ENCODE peak calls at places on chromosomes 6 and 20, in ten cellular contexts. D is body of pancreas, M is uterus, O is stomach, Q is endodermal cell, U is ovary, G is pancreas, W is left ventricle myocardium inferior, J is PC-9, N is IMR-90. F is an unnamed sample.
A peak's percentile ranks its signal among the peaks of the same experiment; 100 is the strongest.

GRCh38 chr20:1469925-1470571 is 3.4 kb upstream of the NSFL1C start:
- DNase-seq in D (peak; percentile 95), U (peak; percentile 48), G (peak; percentile 92), N (peak; percentile 100), W (peak; percentile 69), J (peak; percentile 93), M (peak; percentile 51), O (peak; percentile 88), Q (peak; percentile 95), F (peak; percentile 65)

GRCh38 chr6:71478834-71479541 is 190.4 kb downstream of the OGFRL1 start:
- DNase-seq in J (peak; percentile 44), G (no peak), M (no peak), D (no peak), O (no peak), W (no peak), Q (no peak), N (peak; percentile 94), U (no peak), F (no peak)

GRCh38 chr6:47479156-47479541 is 1.6 kb downstream of the CD2AP start:
- DNase-seq in G (no peak), D (no peak), J (no peak), N (peak; percentile 17), O (no peak), W (no peak), Q (no peak), U (no peak), M (no peak), F (no peak)

GRCh38 chr6:135090819-135091218 is 36.2 kb upstream of the HBS1L start:
- DNase-seq in G (no peak), W (no peak), M (no peak), D (no peak), O (no peak), J (no peak), N (no peak), U (no peak), Q (no peak), F (no peak)

GRCh38 chr6:157314705-157315321 is 8.5 kb downstream of the TMEM242 start:
- DNase-seq in W (no peak), O (no peak), J (no peak), Q (no peak), N (peak; percentile 85), D (no peak), M (no peak), U (no peak), G (no peak), F (no peak)

GRCh38 chr6:17446713-17447112 is 53.3 kb downstream of the CAP2 start:
- DNase-seq in D (no peak), Q (peak; percentile 51), U (no peak), N (no peak), M (no peak), W (no peak), O (no peak), J (no peak), G (no peak), F (no peak)

GRCh38 chr6:68635706-68636513 is 828 bp downstream of the ADGRB3 start:
- DNase-seq in D (no peak), U (peak; percentile 23), M (peak; percentile 36), G (no peak), W (peak; percentile 23), O (no peak), Q (peak; percentile 72), N (no peak), J (no peak), F (peak; percentile 45)

GRCh38 chr6:63635165-63635562 is 438 bp upstream of the PHF3 start:
- DNase-seq in O (no peak), U (peak; percentile 19), W (no peak), G (no peak), N (no peak), M (no peak), Q (no peak), D (no peak), J (no peak), F (no peak)

GRCh38 chr20:63094767-63095499 is 88.2 kb upstream of the BHLHE23 start:
- DNase-seq in U (peak; percentile 3), N (no peak), D (no peak), O (no peak), J (no peak), M (peak; percentile 2), W (peak; percentile 7), Q (peak; percentile 34), G (peak; percentile 2), F (peak; percentile 3)

GRCh38 chr6:36700812-36701211 is 3.2 kb downstream of the RAB44 start:
- DNase-seq in Q (peak; percentile 16), J (no peak), M (no peak), G (no peak), U (no peak), D (no peak), N (no peak), O (no peak), W (no peak), F (no peak)

GRCh38 chr20:45174434-45175364 is at the start of gene PI3:
- DNase-seq in M (no peak), U (no peak), W (no peak), J (peak; percentile 82), O (peak; percentile 70), G (peak; percentile 36), N (no peak), Q (no peak), D (peak; percentile 38), F (no peak)

GRCh38 chr6:24720131-24720603 is 1.2 kb upstream of the C6orf62 start:
- DNase-seq in N (peak; percentile 28), G (peak; percentile 79), W (peak; percentile 64), J (peak; percentile 32), Q (peak; percentile 69), U (peak; percentile 75), M (peak; percentile 50), O (peak; percentile 67), D (peak; percentile 61), F (peak; percentile 63)

GRCh38 chr20:44733341-44734069 is 12.2 kb upstream of the KCNK15 start:
- DNase-seq in Q (peak; percentile 92), G (peak; percentile 55), M (peak; percentile 64), W (peak; percentile 60), D (peak; percentile 66), N (peak; percentile 65), U (peak; percentile 81), J (peak; percentile 78), O (peak; percentile 81), F (peak; percentile 71)

GRCh38 chr20:31596831-31597482 is 8.1 kb upstream of the ID1 start:
- DNase-seq in O (no peak), J (no peak), Q (peak; percentile 68), M (no peak), G (no peak), U (no peak), W (no peak), D (no peak), N (no peak), F (no peak)

GRCh38 chr6:32679501-32679900 is 13.0 kb upstream of the HLA-DQB1 start:
- DNase-seq in U (no peak), N (no peak), W (no peak), G (no peak), O (no peak), Q (no peak), D (no peak), M (no peak), J (no peak), F (no peak)

GRCh38 chr6:52305385-52305784 is 20.8 kb upstream of the MCM3 start:
- DNase-seq in Q (no peak), D (no peak), U (no peak), G (no peak), J (no peak), N (no peak), W (no peak), M (no peak), O (no peak), F (no peak)

GRCh38 chr6:52301326-52301725 is 16.8 kb upstream of the MCM3 start:
- DNase-seq in O (no peak), M (no peak), G (no peak), D (no peak), W (no peak), N (no peak), Q (no peak), J (no peak), U (no peak), F (no peak)

GRCh38 chr6:52300489-52300931 is 16.0 kb upstream of the MCM3 start:
- DNase-seq in W (no peak), Q (no peak), N (no peak), O (no peak), J (no peak), M (no peak), G (no peak), U (no peak), D (no peak), F (no peak)

GRCh38 chr6:52304917-52305316 is 20.4 kb upstream of the MCM3 start:
- DNase-seq in O (no peak), G (no peak), N (peak; percentile 34), Q (no peak), J (no peak), M (no peak), U (no peak), W (no peak), D (no peak), F (no peak)

GRCh38 chr6:52303178-52303577 is 18.6 kb upstream of the MCM3 start:
- DNase-seq in O (no peak), Q (no peak), M (no peak), N (no peak), J (no peak), G (no peak), W (no peak), U (no peak), D (no peak), F (no peak)
- H3K4me1 ChIP-seq in O (peaks cover 46% of the 10 kb centered on the region), Q (no peaks in the 10 kb centered on the region), M (no peaks in the 10 kb centered on the region), N (no peaks in the 10 kb centered on the region), J (no peaks in the 10 kb centered on the region), G (no peaks in the 10 kb centered on the region), W (peaks cover 15% of the 10 kb centered on the region), U (peaks cover 3% of the 10 kb centered on the region), D (peaks cover 13% of the 10 kb centered on the region), F (peaks cover 18% of the 10 kb centered on the region)

DNA sequence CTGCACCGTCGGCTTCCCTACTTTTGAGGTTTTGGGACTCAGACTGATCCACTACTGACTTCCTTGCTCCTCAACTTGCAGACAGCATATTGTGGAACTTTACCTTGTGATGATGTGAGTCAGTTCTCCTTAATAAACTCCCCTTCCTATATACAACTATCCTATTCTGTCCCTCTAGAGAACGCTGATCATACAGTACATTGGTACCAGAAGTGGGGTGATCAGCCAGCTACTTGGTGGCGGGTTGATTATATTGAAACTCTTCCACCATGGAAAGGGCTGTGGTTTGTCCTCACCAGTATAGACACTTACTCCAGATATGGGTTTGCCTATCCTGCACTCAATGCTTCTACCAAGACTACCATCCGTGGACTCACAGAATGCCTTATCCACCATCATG is 7.6 kb upstream of the TAF4 start:
- DNase-seq in O (no peak), G (no peak), U (no peak), D (no peak), M (no peak), W (no peak), Q (no peak), J (no peak), N (no peak), F (no peak)
- H3K9me3 ChIP-seq in O (peaks cover 30% of the 10 kb centered on the region), G (no peaks in the 10 kb centered on the region), U (no peaks in the 10 kb centered on the region), D (peaks cover 9% of the 10 kb centered on the region), M (no peaks in the 10 kb centered on the region), W (peaks cover 32% of the 10 kb centered on the region), Q (peaks cover 32% of the 10 kb centered on the region), J (peaks cover 46% of the 10 kb centered on the region), N (peaks cover 25% of the 10 kb centered on the region), F (peaks cover 6% of the 10 kb centered on the region)

GRCh38 chr6:84897874-84898635 is 133.7 kb upstream of the TBX18 start:
- DNase-seq in Q (no peak), O (no peak), M (no peak), D (no peak), U (no peak), G (no peak), W (no peak), N (peak; percentile 2), J (no peak), F (no peak)
- TF ChIP-seq CTCF in Q (no peak), O (no peak), M (no peak), D (no peak), U (no peak), G (no peak), W (no peak), N (no peak), J (no peak), F (no peak)

GRCh38 chr20:17871181-17871580 is 97.4 kb downstream of the SNX5 start:
- DNase-seq in D (no peak), N (peak; percentile 48), O (no peak), W (no peak), M (no peak), J (no peak), U (no peak), Q (no peak), G (no peak), F (no peak)
- H3K4me1 ChIP-seq in D (peaks cover 38% of the 10 kb centered on the region), N (peaks cover 23% of the 10 kb centered on the region), O (peaks cover 58% of the 10 kb centered on the region), W (peaks cover 50% of the 10 kb centered on the region), M (peaks cover 9% of the 10 kb centered on the region), J (no peaks in the 10 kb centered on the region), U (peaks cover 17% of the 10 kb centered on the region), Q (peaks cover 5% of the 10 kb centered on the region), G (peaks cover 23% of the 10 kb centered on the region), F (peaks cover 4% of the 10 kb centered on the region)

F was measured in BE2C.